ENCODE peak calls at places on chromosomes 5 and 9, in four cellular contexts. J, N, Y and B are unnamed samples.

GRCh38 chr9:18947772-18948391 is 85.1 kb downstream of the SAXO1 start:
- DNase-seq in N (no peak), J (no peak), Y (no peak), B (peak)

GRCh38 chr9:133701981-133702797 is 36.0 kb downstream of the SARDH start:
- DNase-seq in Y (no peak), J (peak), N (no peak), B (no peak)

GRCh38 chr9:89496645-89497044 is 1.3 kb downstream of the SEMA4D start:
- DNase-seq in N (no peak), J (no peak), Y (no peak), B (no peak)

GRCh38 chr5:9716838-9717281 is 86.7 kb upstream of the TAS2R1 start:
- DNase-seq in Y (peak), N (peak), J (no peak), B (peak)

GRCh38 chr9:92181296-92181695 is 66.1 kb upstream of the SPTLC1 start:
- DNase-seq in J (no peak), N (no peak), Y (no peak), B (no peak)

GRCh38 chr5:40736103-40736875 is 19.5 kb downstream of the TTC33 start:
- DNase-seq in Y (peak), J (no peak), N (peak), B (peak)

GRCh38 chr5:6228257-6229250 is 149.8 kb downstream of the MED10 start:
- DNase-seq in N (no peak), Y (no peak), J (no peak), B (no peak)

GRCh38 chr5:51621156-51621555 is 237.9 kb downstream of the ISL1 start:
- DNase-seq in J (no peak), N (no peak), Y (no peak), B (no peak)

GRCh38 chr9:107260437-107261081 is 22.5 kb upstream of the RAD23B start:
- DNase-seq in J (no peak), N (no peak), Y (no peak), B (no peak)

GRCh38 chr5:31470608-31471007 is 61.3 kb downstream of the DROSHA start:
- DNase-seq in Y (peak), J (peak), N (no peak), B (peak)

GRCh38 chr9:87606921-87607521 is 109.4 kb downstream of the DAPK1 start:
- DNase-seq in N (no peak), Y (peak), J (no peak), B (peak)

GRCh38 chr5:2744485-2744884 is 7.0 kb downstream of the IRX2 start:
- DNase-seq in N (no peak), Y (no peak), J (no peak), B (no peak)

GRCh38 chr5:38756068-38756467 is 89.7 kb upstream of the OSMR start:
- DNase-seq in J (no peak), Y (no peak), N (no peak), B (no peak)

GRCh38 chr5:68458416-68458815 is 242.9 kb downstream of the PIK3R1 start:
- DNase-seq in Y (no peak), N (no peak), J (no peak), B (no peak)

GRCh38 chr5:168064933-168065622 is 226.4 kb upstream of the WWC1 start:
- DNase-seq in Y (no peak), J (no peak), N (no peak), B (no peak)

GRCh38 chr5:111929892-111930291 is 172.9 kb upstream of the NREP start:
- DNase-seq in N (no peak), J (peak), Y (peak), B (peak)

GRCh38 chr5:149358294-149358651 is 427 bp downstream of the PCYOX1L start:
- DNase-seq in N (peak), Y (no peak), J (peak), B (no peak)

GRCh38 chr5:57434227-57434640 is 48.4 kb downstream of the ACTBL2 start:
- DNase-seq in Y (no peak), N (no peak), J (no peak), B (no peak)

GRCh38 chr9:214488-215448 is at the start of gene DOCK8:
- DNase-seq in J (peak), Y (no peak), N (peak), B (no peak)

GRCh38 chr5:14580037-14581034 is 1.3 kb upstream of the OTULINL start:
- DNase-seq in N (no peak), Y (peak), J (no peak), B (peak)

GRCh38 chr9:88874391-88874790 is 116.9 kb upstream of the S1PR3 start:
- DNase-seq in Y (no peak), N (no peak), J (no peak), B (no peak)

GRCh38 chr9:130932220-130933069 is 6.6 kb downstream of the FIBCD1 start:
- DNase-seq in J (no peak), Y (peak), N (peak), B (no peak)

GRCh38 chr9:35907732-35908483 is 1.4 kb upstream of the SPAAR start:
- DNase-seq in Y (peak), J (peak), N (no peak), B (peak)

GRCh38 chr9:128422783-128423150 is 2.1 kb downstream of the CERCAM start:
- DNase-seq in Y (no peak), N (no peak), J (no peak), B (no peak)

GRCh38 chr5:1471240-1471853 is 26.1 kb upstream of the SLC6A3 start:
- DNase-seq in N (no peak), Y (no peak), J (no peak), B (no peak)

GRCh38 chr5:82802954-82803353 is 274.2 kb downstream of the TMEM167A start:
- DNase-seq in N (no peak), Y (no peak), J (no peak), B (no peak)
- H3K4me3 ChIP-seq in N (no peak), Y (no peak), J (no peak), B (no peak)

GRCh38 chr5:35608881-35609779 is 8.5 kb upstream of the SPEF2 start:
- DNase-seq in J (no peak), Y (peak), N (no peak), B (no peak)
- H3K4me3 ChIP-seq in J (no peak), Y (no peak), N (no peak), B (no peak)

GRCh38 chr5:52829664-52830063 is 41.9 kb downstream of the ITGA1 start:
- DNase-seq in Y (no peak), N (no peak), J (no peak), B (no peak)
- H3K4me3 ChIP-seq in Y (no peak), N (no peak), J (no peak), B (no peak)

GRCh38 chr9:122314193-122314592 is 49.5 kb downstream of the MRRF start:
- DNase-seq in J (no peak), Y (no peak), N (no peak), B (no peak)
- H3K4me3 ChIP-seq in J (no peak), Y (no peak), N (no peak), B (no peak)

DNA sequence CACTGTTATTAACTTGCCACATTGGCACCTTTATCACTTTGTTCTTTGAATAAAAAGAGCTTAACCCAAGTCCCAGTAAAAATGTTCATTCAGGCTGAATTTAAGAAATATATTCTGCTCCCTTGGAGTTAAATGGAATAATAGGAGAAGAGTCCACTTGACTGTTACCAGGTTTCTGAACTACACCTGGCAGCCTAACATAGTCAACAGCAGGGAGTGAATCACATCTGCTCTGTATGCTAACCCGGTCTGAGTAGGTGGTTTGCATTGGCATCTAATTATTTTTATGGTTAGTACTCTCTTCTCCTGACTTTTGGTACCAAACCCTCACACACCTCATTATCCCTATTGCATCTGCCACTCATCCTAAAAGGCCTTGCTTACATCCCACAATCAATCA is 86.7 kb downstream of the STK32A start:
- DNase-seq in N (no peak), Y (no peak), J (no peak), B (no peak)
- H3K4me3 ChIP-seq in N (no peak), Y (no peak), J (no peak), B (no peak)

GRCh38 chr5:153798830-153799229 is 239.9 kb downstream of the FAM114A2 start:
- DNase-seq in Y (no peak), J (no peak), N (no peak), B (no peak)
- H3K4me3 ChIP-seq in Y (no peak), J (no peak), N (no peak), B (no peak)

DNA sequence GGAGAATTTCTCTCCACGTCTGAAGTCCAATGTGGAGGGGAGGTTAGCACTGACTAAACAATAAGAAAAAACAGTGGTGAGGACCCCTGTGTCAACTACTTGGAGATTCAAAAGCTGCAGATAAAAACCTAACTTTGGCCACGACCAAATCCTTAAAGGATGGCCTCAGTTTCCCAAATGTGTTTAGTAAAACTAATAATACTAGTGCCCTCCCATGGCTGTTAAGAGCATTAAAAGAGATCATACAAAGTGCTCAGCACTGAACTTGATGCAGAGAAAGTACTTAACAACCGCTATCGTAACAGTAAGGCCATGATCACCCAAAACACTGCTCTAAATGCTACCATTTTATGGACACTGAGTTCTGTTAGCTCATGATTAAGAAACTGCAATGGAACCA is 288.4 kb downstream of the EBF1 start:
- DNase-seq in N (no peak), J (no peak), Y (no peak), B (no peak)
- H3K4me3 ChIP-seq in N (no peak), J (no peak), Y (no peak), B (no peak)

DNA sequence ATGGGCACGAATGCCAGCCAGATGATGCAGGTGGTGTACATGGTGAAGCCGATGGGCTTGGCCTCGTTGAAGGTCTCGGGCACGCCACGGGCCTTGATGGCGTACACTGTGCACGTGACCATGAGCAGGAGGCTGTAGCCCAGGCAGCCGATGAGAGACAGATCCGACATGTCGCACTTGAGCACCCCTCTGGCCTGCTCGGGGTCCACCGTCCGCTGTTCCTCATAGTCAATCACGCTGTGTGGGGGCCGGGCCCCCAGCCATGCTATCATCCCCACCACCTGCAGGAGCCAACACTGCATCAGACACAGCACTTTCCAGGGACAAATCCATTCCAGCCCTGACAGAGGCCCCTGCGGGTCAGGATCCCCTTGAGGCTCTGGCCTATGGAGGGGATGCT is 12.2 kb downstream of the GRM6 start:
- DNase-seq in Y (no peak), N (no peak), J (no peak), B (no peak)
- H3K4me3 ChIP-seq in Y (no peak), N (no peak), J (no peak), B (no peak)

GRCh38 chr5:154159343-154159742 is 31.2 kb upstream of the GALNT10 start:
- DNase-seq in J (no peak), Y (peak), N (no peak), B (no peak)
- H3K4me3 ChIP-seq in J (no peak), Y (no peak), N (no peak), B (no peak)